ENCODE peak calls at places on chromosomes 6 and 20, in eight cellular contexts. P is GM23338, Z is colonic mucosa, X is PC-3, J is brain microvascular endothelial cell, N is psoas muscle, Q is heart left ventricle, K is sigmoid colon. S is an unnamed sample. For H3K36me3, the result is how much of the 10 kb centered on the place peaks cover.

GRCh38 chr6:17656092-17656491 is 50.6 kb downstream of the NUP153 start:
- DNase-seq in P (no peak), Z (no peak), X (no peak), J (no peak), N (no peak), Q (no peak), K (no peak), S (peak)

GRCh38 chr6:167806061-167806700 is 20.5 kb upstream of the AFDN start:
- DNase-seq in P (no peak), Z (peak), X (no peak), J (no peak), N (no peak), Q (no peak), K (no peak), S (no peak)

GRCh38 chr20:58700121-58700780 is 7.7 kb downstream of the NPEPL1 start:
- DNase-seq in P (no peak), Z (no peak), X (no peak), J (no peak), N (no peak), Q (peak), K (peak), S (no peak)

GRCh38 chr20:39849664-39850063 is 839.4 kb downstream of the MAFB start:
- DNase-seq in P (no peak), Z (peak), X (no peak), J (peak), N (peak), Q (peak), K (peak), S (peak)

GRCh38 chr6:148231572-148231971 is 111.1 kb upstream of the SASH1 start:
- DNase-seq in P (no peak), Z (no peak), X (peak), J (peak), N (no peak), Q (no peak), K (no peak), S (no peak)

GRCh38 chr6:72968704-72969103 is 256.6 kb downstream of the KHDC1L start:
- DNase-seq in P (no peak), Z (no peak), X (peak), J (no peak), N (no peak), Q (no peak), K (no peak), S (no peak)

GRCh38 chr20:12069181-12069580 is 151.5 kb downstream of the BTBD3 start:
- DNase-seq in P (no peak), Z (no peak), X (no peak), J (no peak), N (no peak), Q (no peak), K (no peak), S (no peak)

GRCh38 chr20:36532822-36533221 is 8.5 kb upstream of the MYL9 start:
- DNase-seq in P (no peak), Z (no peak), X (no peak), J (no peak), N (no peak), Q (no peak), K (no peak), S (no peak)

GRCh38 chr6:53056273-53056672 is 8.9 kb upstream of the FBXO9 start:
- DNase-seq in P (no peak), Z (no peak), X (no peak), J (no peak), N (no peak), Q (no peak), K (no peak), S (no peak)

GRCh38 chr20:4038047-4038459 is 22.7 kb upstream of the RNF24 start:
- DNase-seq in P (peak), Z (peak), X (peak), J (peak), N (peak), Q (peak), K (peak), S (peak)

GRCh38 chr6:166900956-166901607 is 55.3 kb downstream of the RNASET2 start:
- DNase-seq in P (no peak), Z (no peak), X (no peak), J (no peak), N (no peak), Q (no peak), K (no peak), S (no peak)

GRCh38 chr6:156508923-156509322 is 268.3 kb upstream of the ARID1B start:
- DNase-seq in P (peak), Z (no peak), X (peak), J (no peak), N (no peak), Q (no peak), K (no peak), S (no peak)

GRCh38 chr6:143059616-143060353 is 904 bp upstream of the AIG1 start:
- DNase-seq in P (peak), Z (peak), X (peak), J (peak), N (no peak), Q (no peak), K (no peak), S (no peak)

GRCh38 chr6:15220062-15220461 is 25.8 kb upstream of the JARID2 start:
- DNase-seq in P (no peak), Z (no peak), X (no peak), J (no peak), N (no peak), Q (no peak), K (no peak), S (no peak)

GRCh38 chr6:167308207-167308606 is 16.7 kb upstream of the TTLL2 start:
- DNase-seq in P (no peak), Z (no peak), X (no peak), J (no peak), N (no peak), Q (no peak), K (no peak), S (no peak)

GRCh38 chr6:68194846-68195478 is 440.1 kb upstream of the ADGRB3 start:
- DNase-seq in P (no peak), Z (no peak), X (peak), J (no peak), N (no peak), Q (no peak), K (peak), S (no peak)

GRCh38 chr6:149112976-149113375 is 204.5 kb upstream of the TAB2 start:
- DNase-seq in P (no peak), Z (no peak), X (no peak), J (no peak), N (no peak), Q (no peak), K (no peak), S (no peak)

GRCh38 chr6:128516514-128516898 is 3.9 kb downstream of the PTPRK start:
- DNase-seq in P (peak), Z (no peak), X (peak), J (no peak), N (no peak), Q (no peak), K (no peak), S (peak)

GRCh38 chr6:25660512-25660911 is 8.5 kb downstream of the SCGN start:
- DNase-seq in P (no peak), Z (no peak), X (peak), J (peak), N (no peak), Q (no peak), K (no peak), S (peak)

GRCh38 chr6:33592595-33593413 is 12.7 kb upstream of the BAK1 start:
- DNase-seq in P (peak), Z (peak), X (no peak), J (no peak), N (no peak), Q (no peak), K (no peak), S (no peak)

GRCh38 chr6:100194535-100194934 is 200.5 kb upstream of the MCHR2 start:
- DNase-seq in P (no peak), Z (no peak), X (no peak), J (no peak), N (no peak), Q (no peak), K (no peak), S (no peak)

GRCh38 chr6:127177030-127177928 is 58.8 kb downstream of the RSPO3 start:
- DNase-seq in P (no peak), Z (no peak), X (no peak), J (no peak), N (no peak), Q (no peak), K (no peak), S (no peak)

GRCh38 chr6:24631671-24632070 is 14.3 kb downstream of the KIAA0319 start:
- DNase-seq in P (no peak), Z (no peak), X (no peak), J (no peak), N (no peak), Q (no peak), K (no peak), S (no peak)

GRCh38 chr20:12977634-12978394 is 31.0 kb upstream of the SPTLC3 start:
- DNase-seq in P (no peak), Z (no peak), X (no peak), J (no peak), N (no peak), Q (no peak), K (no peak), S (no peak)

DNA sequence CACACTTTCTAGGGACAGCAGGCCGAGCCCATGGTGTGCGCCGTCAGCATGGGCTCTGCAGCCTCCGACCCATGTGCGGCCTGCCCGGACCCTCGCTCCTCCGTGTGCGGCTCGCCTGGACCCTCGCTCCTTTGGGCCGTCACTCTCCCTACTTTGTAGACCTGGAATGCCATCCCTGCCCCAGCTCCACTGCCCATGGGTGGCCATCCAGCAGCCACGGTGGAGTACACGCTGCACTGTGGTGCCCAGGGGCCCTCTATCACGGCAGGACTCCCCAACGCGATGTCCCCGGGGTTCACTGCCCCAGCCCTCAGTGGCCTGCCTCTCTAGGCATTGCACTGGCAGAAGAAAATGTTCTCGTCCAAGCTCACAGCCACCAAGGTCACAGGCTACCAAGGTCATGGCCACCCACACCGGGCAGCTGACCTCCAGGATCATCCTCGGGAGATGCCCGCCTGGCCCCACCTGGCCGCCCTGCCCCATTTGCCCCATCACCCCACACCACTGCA is 24.1 kb upstream of the MRGBP start:
- DNase-seq in P (no peak), Z (no peak), X (no peak), J (no peak), N (peak), Q (peak), K (no peak), S (no peak)
- H3K4me3 ChIP-seq in P (no peak), Z (no peak), X (no peak), J (no peak), N (no peak), Q (no peak), K (no peak), S (peak)

GRCh38 chr6:30185846-30186484 is 22.6 kb downstream of the TRIM15 start:
- DNase-seq in P (no peak), Z (no peak), X (no peak), J (no peak), N (no peak), Q (no peak), K (no peak), S (no peak)
- H3K36me3 ChIP-seq in P (under half), Z (under half), X (under half), J (under half), N (half or more), Q (half or more), K (under half), S (under half)

GRCh38 chr20:41142241-41142640 is 4.9 kb downstream of the PLCG1 start:
- DNase-seq in P (no peak), Z (no peak), X (no peak), J (no peak), N (no peak), Q (no peak), K (no peak), S (no peak)

GRCh38 chr20:41138527-41139226 is 1.3 kb downstream of the PLCG1 start:
- DNase-seq in P (peak), Z (peak), X (no peak), J (no peak), N (no peak), Q (no peak), K (no peak), S (no peak)

GRCh38 chr20:41141153-41141815 is 3.9 kb downstream of the PLCG1 start:
- DNase-seq in P (no peak), Z (no peak), X (no peak), J (peak), N (peak), Q (peak), K (peak), S (no peak)

GRCh38 chr20:41139227-41140093 is 2.1 kb downstream of the PLCG1 start:
- DNase-seq in P (no peak), Z (no peak), X (no peak), J (no peak), N (no peak), Q (no peak), K (no peak), S (no peak)

DNA sequence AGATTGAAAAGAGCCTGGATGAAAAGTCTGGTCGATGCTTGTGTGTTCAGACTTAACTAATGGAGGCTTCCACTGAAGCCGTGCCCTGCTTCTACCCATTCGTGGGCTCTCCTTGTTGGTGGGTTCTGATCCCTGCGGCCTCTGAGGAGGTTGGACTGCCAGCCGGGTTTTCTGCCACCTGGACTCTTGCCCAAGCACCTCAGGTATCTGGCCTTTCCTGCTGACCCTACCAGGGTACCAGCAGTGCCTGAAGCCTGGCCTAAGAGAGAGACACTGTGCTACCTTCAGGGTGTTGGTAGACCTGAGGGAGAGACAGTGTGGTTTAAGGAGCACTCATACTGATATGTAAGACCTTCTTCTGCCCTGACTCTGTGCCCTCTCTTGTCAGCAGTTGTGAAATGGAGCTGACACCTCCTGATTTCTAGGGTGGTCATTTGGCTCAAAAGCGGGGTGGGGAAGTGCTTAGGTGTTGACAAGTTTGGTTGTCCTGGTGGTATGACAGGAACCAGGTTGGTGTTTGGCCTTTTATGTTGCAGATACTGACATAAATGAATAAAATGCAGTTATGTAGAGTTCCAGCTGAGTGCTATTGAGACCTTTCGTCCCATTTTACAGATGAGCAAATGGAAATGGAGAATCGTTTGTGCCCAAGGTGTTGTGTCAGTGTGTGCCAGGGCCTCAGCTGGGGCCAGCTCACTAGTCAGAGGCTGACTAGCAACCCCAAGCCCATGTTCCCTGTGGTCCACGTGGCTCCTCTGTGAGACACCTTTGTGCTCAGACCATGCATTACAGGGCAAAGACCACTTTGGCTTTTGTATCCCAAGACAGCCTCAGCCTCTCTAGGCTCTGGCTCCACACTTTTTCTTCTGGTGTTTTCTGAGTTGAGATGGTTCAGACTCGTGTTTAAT is 3.1 kb downstream of the PLCG1 start:
- DNase-seq in P (no peak), Z (no peak), X (no peak), J (no peak), N (no peak), Q (no peak), K (peak), S (no peak)
- H3K4me3 ChIP-seq in P (peak), Z (no peak), X (no peak), J (no peak), N (no peak), Q (peak), K (no peak), S (no peak)

GRCh38 chr6:7222197-7222596 is 90.8 kb downstream of the SSR1 start:
- DNase-seq in P (no peak), Z (no peak), X (no peak), J (no peak), N (no peak), Q (no peak), K (no peak), S (no peak)

GRCh38 chr6:7216941-7217621 is 95.9 kb downstream of the SSR1 start:
- DNase-seq in P (peak), Z (no peak), X (no peak), J (no peak), N (peak), Q (peak), K (no peak), S (peak)

GRCh38 chr6:7218586-7218985 is 94.4 kb downstream of the SSR1 start:
- DNase-seq in P (no peak), Z (no peak), X (no peak), J (no peak), N (no peak), Q (no peak), K (no peak), S (no peak)

GRCh38 chr6:7215798-7216231 is 97.2 kb downstream of the SSR1 start:
- DNase-seq in P (no peak), Z (no peak), X (no peak), J (no peak), N (no peak), Q (no peak), K (no peak), S (no peak)

DNA sequence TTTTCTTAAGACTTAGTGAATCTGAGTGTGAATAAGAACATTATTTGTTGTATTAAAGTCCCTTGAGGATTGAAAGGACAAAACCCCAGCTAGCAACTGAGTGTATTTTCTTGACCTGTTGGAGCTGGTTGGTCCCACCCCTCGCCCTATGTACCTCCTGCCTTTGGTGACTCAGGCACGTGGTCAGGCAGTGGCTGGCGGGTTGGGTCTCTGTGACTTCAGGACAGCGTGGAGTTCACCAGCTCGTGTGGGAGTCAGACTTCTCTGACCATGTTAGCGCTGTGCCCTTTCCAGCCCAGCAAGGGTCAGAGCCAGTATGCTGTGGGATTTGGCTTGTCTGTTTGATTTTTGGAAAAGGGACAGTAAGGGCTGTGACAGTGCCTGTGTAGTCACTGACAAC is 93.7 kb downstream of the SSR1 start:
- DNase-seq in P (no peak), Z (no peak), X (peak), J (peak), N (peak), Q (peak), K (no peak), S (no peak)
- H3K36me3 ChIP-seq in P (under half), Z (under half), X (under half), J (under half), N (under half), Q (under half), K (under half), S (under half)

DNA sequence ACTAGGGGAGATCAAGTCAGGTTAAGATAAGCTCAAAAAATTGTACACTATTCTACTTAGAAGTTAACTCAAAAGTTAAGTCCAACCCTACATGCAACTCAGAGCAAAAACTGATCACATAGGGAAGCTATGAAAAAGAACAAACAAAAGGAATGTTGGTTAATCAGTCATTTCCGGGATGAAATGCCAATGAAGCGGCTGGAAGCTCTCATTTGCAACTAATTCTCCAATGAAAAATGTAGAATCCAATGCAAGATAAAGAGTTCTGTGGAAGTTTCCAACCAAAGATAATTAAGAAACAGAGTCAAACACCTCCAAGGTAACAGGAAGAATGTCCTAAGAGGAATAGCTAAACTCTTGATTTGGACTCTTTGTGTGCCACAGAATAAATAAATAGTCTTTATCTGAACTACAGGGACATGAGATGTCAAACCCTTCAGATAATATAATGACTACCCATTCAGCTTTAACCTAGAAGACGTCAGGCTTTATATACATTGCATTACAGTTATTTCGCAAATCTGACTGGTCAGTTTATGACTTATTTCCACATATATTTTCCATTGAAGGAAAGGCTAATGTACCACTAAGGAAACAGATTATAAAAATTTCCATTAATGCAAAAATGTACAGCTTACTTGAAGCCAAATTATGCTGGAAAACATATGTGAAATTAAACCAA is 48.0 kb upstream of the DST start:
- DNase-seq in P (no peak), Z (no peak), X (peak), J (no peak), N (no peak), Q (no peak), K (no peak), S (peak)
- H3K4me3 ChIP-seq in P (no peak), Z (peak), X (peak), J (peak), N (peak), Q (peak), K (peak), S (peak)

GRCh38 chr6:43076093-43076927 is at the start of gene PTK7:
- DNase-seq in P (peak), Z (peak), X (peak), J (peak), N (no peak), Q (no peak), K (no peak), S (peak)

GRCh38 chr6:43077981-43078411 is 1.9 kb downstream of the PTK7 start:
- DNase-seq in P (no peak), Z (no peak), X (no peak), J (no peak), N (no peak), Q (no peak), K (no peak), S (peak)

GRCh38 chr6:43076928-43077809 is 1.1 kb downstream of the PTK7 start:
- DNase-seq in P (peak), Z (peak), X (peak), J (peak), N (no peak), Q (no peak), K (no peak), S (peak)

GRCh38 chr6:43074847-43075741 is 1.0 kb upstream of the PTK7 start:
- DNase-seq in P (peak), Z (peak), X (no peak), J (peak), N (no peak), Q (peak), K (no peak), S (peak)

DNA sequence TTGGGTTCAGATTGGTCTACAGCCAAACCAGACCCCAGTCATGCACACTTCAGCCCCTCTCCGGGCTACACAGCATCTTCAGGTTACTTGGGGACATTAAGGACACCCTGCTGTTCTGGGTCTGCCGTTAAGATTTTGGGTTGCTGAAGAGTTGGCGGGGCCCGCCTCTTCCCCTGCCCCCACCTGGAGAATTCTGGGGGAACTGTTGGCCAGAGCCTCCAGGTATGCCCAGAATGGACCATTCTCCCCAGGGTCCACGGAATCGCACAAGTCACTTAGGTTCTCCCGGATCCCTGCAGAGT is 372 bp upstream of the PTK7 start:
- DNase-seq in P (no peak), Z (no peak), X (no peak), J (no peak), N (no peak), Q (no peak), K (no peak), S (no peak)
- H3K36me3 ChIP-seq in P (under half), Z (under half), X (under half), J (under half), N (under half), Q (under half), K (under half), S (under half)

GRCh38 chr6:97669191-97669651 is 386.2 kb upstream of the MMS22L start:
- DNase-seq in P (peak), Z (no peak), X (no peak), J (peak), N (no peak), Q (peak), K (no peak), S (peak)
- H3K4me3 ChIP-seq in P (peak), Z (no peak), X (no peak), J (peak), N (peak), Q (peak), K (peak), S (peak)